ENCODE peak calls at places on chromosomes 1 and 21, in six cellular contexts. S is Caki2, B is hepatocyte, A is substantia nigra, N is A549, Y is A172. G is an unnamed sample.

GRCh38 chr1:40311692-40312091 is 5.4 kb downstream of the COL9A2 start:
- DNase-seq in N (no peak), S (no peak), A (no peak), B (no peak), Y (no peak), G (no peak)

GRCh38 chr1:7570311-7570710 is 200.8 kb upstream of the VAMP3 start:
- DNase-seq in B (no peak), A (no peak), Y (no peak), S (no peak), N (no peak), G (no peak)

GRCh38 chr1:39574646-39575045 is 1.9 kb downstream of the PABPC4 start:
- DNase-seq in S (no peak), B (peak), A (no peak), N (no peak), Y (no peak), G (no peak)

GRCh38 chr1:12565094-12565965 is 52.7 kb downstream of the DHRS3 start:
- DNase-seq in A (no peak), N (no peak), S (no peak), B (no peak), Y (no peak), G (no peak)

GRCh38 chr1:115829023-115829674 is 11.8 kb downstream of the NHLH2 start:
- DNase-seq in N (peak), S (peak), B (peak), Y (peak), A (no peak), G (peak)

GRCh38 chr21:18443085-18443484 is 39.5 kb upstream of the TMPRSS15 start:
- DNase-seq in S (no peak), Y (no peak), B (no peak), A (no peak), N (no peak), G (no peak)

GRCh38 chr1:5423109-5423508 is 569.1 kb downstream of the NPHP4 start:
- DNase-seq in A (no peak), S (no peak), Y (no peak), B (peak), N (no peak), G (no peak)

GRCh38 chr1:53582211-53583020 is 123.2 kb downstream of the DMRTB1 start:
- DNase-seq in A (no peak), N (no peak), B (no peak), Y (peak), S (peak), G (no peak)

GRCh38 chr1:116754203-116754977 is at the start of gene CD2:
- DNase-seq in S (no peak), B (no peak), A (no peak), Y (no peak), N (no peak), G (no peak)

GRCh38 chr1:224080082-224080774 is 33.7 kb upstream of the FBXO28 start:
- DNase-seq in S (peak), A (no peak), N (no peak), B (no peak), Y (peak), G (no peak)

GRCh38 chr21:37367758-37368535 is 1.4 kb downstream of the DYRK1A start:
- DNase-seq in B (peak), Y (peak), N (no peak), A (peak), S (peak), G (no peak)